ENCODE peak calls at places on chromosomes 2 and 18, in five cellular contexts. A, S, C, G and I are unnamed samples.

GRCh38 chr2:74264281-74264680 is 65.9 kb downstream of the MTHFD2 start:
- DNase-seq in A (no peak), S (no peak), C (no peak), G (no peak), I (no peak)

GRCh38 chr2:202035941-202036372 is 2.3 kb downstream of the FZD7 start:
- DNase-seq in A (no peak), S (peak; percentile 7), C (no peak), G (no peak), I (no peak)

GRCh38 chr2:156908825-156909224 is 348.7 kb upstream of the GALNT5 start:
- DNase-seq in A (no peak), S (peak; percentile 85), C (peak; percentile 82), G (no peak), I (peak; percentile 49)

GRCh38 chr2:44951714-44952113 is 10.2 kb downstream of the SIX3 start:
- DNase-seq in A (no peak), S (no peak), C (no peak), G (no peak), I (no peak)

GRCh38 chr2:62999905-63000304 is 50.7 kb upstream of the OTX1 start:
- DNase-seq in A (peak; percentile 32), S (peak; percentile 21), C (peak; percentile 16), G (no peak), I (peak; percentile 62)

GRCh38 chr2:161956751-161957150 is 117.3 kb downstream of the DPP4 start:
- DNase-seq in A (no peak), S (no peak), C (no peak), G (no peak), I (no peak)

GRCh38 chr2:74499269-74499939 is at the start of gene LBX2:
- DNase-seq in A (no peak), S (no peak), C (no peak), G (no peak), I (peak; percentile 20)

GRCh38 chr2:111946294-111947114 is 48.1 kb downstream of the MERTK start:
- DNase-seq in A (peak; percentile 47), S (peak; percentile 96), C (peak; percentile 92), G (no peak), I (peak; percentile 92)

GRCh38 chr2:207202645-207203044 is 36.9 kb upstream of the KLF7 start:
- DNase-seq in A (no peak), S (peak; percentile 46), C (peak; percentile 63), G (no peak), I (peak; percentile 64)

GRCh38 chr2:131413148-131413747 is 49.3 kb upstream of the RAB6D start:
- DNase-seq in A (no peak), S (peak; percentile 72), C (peak; percentile 82), G (no peak), I (peak; percentile 83)

GRCh38 chr2:100924122-100924519 is 78.0 kb upstream of the RPL31 start:
- DNase-seq in A (no peak), S (no peak), C (no peak), G (no peak), I (peak; percentile 42)

GRCh38 chr2:136005462-136006205 is 20.2 kb upstream of the DARS1 start:
- DNase-seq in A (no peak), S (no peak), C (no peak), G (no peak), I (no peak)

GRCh38 chr2:207676827-207677354 is 34.5 kb upstream of the CCNYL1 start:
- DNase-seq in A (no peak), S (peak; percentile 73), C (peak; percentile 91), G (no peak), I (peak; percentile 90)

GRCh38 chr2:203817147-203817546 is 50.4 kb upstream of the CTLA4 start:
- DNase-seq in A (no peak), S (no peak), C (no peak), G (no peak), I (no peak)

GRCh38 chr2:228703099-228703498 is 521.6 kb upstream of the SPHKAP start:
- DNase-seq in A (no peak), S (no peak), C (no peak), G (no peak), I (no peak)

GRCh38 chr2:159591221-159591620 is 25.1 kb downstream of the BAZ2B start:
- DNase-seq in A (no peak), S (no peak), C (no peak), G (no peak), I (no peak)

GRCh38 chr2:207227062-207227748 is 61.5 kb upstream of the KLF7 start:
- DNase-seq in A (peak; percentile 14), S (no peak), C (peak; percentile 36), G (no peak), I (peak; percentile 44)

GRCh38 chr18:27175914-27176313 is 9.2 kb downstream of the CHST9 start:
- DNase-seq in A (no peak), S (no peak), C (no peak), G (no peak), I (no peak)

GRCh38 chr18:38790303-38790702 is 1224.7 kb upstream of the CELF4 start:
- DNase-seq in A (no peak), S (no peak), C (no peak), G (no peak), I (no peak)

GRCh38 chr2:41958775-41959174 is 89.0 kb upstream of the PKDCC start:
- DNase-seq in A (no peak), S (no peak), C (no peak), G (no peak), I (no peak)

GRCh38 chr2:223269386-223269785 is 217.4 kb downstream of the KCNE4 start:
- DNase-seq in A (no peak), S (no peak), C (peak; percentile 12), G (no peak), I (no peak)

GRCh38 chr18:72692086-72692485 is 147.9 kb upstream of the CBLN2 start:
- DNase-seq in A (no peak), S (no peak), C (no peak), G (no peak), I (no peak)

GRCh38 chr2:1598041-1598710 is 146.1 kb downstream of the PXDN start:
- DNase-seq in A (no peak), S (no peak), C (no peak), G (no peak), I (no peak)

GRCh38 chr18:79952457-79952995 is 1.1 kb upstream of the SLC66A2 start:
- DNase-seq in A (no peak), S (no peak), C (no peak), G (no peak), I (no peak)
- H3K4me3 ChIP-seq in A (peak overlapping the region; percentile 95), S (peak overlapping the region; percentile 56), C (peak overlapping the region; percentile 75), G (peak overlapping the region; percentile 69), I (peak overlapping the region; percentile 67)

GRCh38 chr2:13240789-13241487 is 524.2 kb downstream of the TRIB2 start:
- DNase-seq in A (no peak), S (no peak), C (no peak), G (no peak), I (no peak)
- TF ChIP-seq CTCF in A (no peak), S (no peak), C (no peak), G (no peak), I (no peak)

GRCh38 chr18:55511277-55511676 is 76.7 kb downstream of the TCF4 start:
- DNase-seq in A (no peak), S (no peak), C (no peak), G (no peak), I (no peak)

GRCh38 chr18:55513199-55513598 is 74.8 kb downstream of the TCF4 start:
- DNase-seq in A (no peak), S (peak; percentile 32), C (no peak), G (no peak), I (peak; percentile 48)

GRCh38 chr18:55508637-55509036 is 79.4 kb downstream of the TCF4 start:
- DNase-seq in A (no peak), S (no peak), C (no peak), G (no peak), I (no peak)

GRCh38 chr18:55510809-55511208 is 77.2 kb downstream of the TCF4 start:
- DNase-seq in A (peak; percentile 79), S (peak; percentile 93), C (peak; percentile 80), G (no peak), I (peak; percentile 99)

GRCh38 chr18:55509631-55510372 is 78.2 kb downstream of the TCF4 start:
- DNase-seq in A (peak; percentile 76), S (peak; percentile 94), C (peak; percentile 95), G (no peak), I (peak; percentile 84)
- H3K4me3 ChIP-seq in A (peak overlapping the region; percentile 44), S (peak overlapping the region; percentile 16), C (peak overlapping the region; percentile 23), G (no peak overlapping the region), I (peak overlapping the region; percentile 38)

GRCh38 chr2:124815386-124815785 is 790.3 kb downstream of the CNTNAP5 start:
- DNase-seq in A (no peak), S (no peak), C (no peak), G (no peak), I (no peak)

GRCh38 chr2:124805060-124805459 is 780.0 kb downstream of the CNTNAP5 start:
- DNase-seq in A (no peak), S (no peak), C (no peak), G (no peak), I (no peak)

GRCh38 chr2:124816007-124816406 is 790.9 kb downstream of the CNTNAP5 start:
- DNase-seq in A (no peak), S (no peak), C (no peak), G (no peak), I (no peak)

GRCh38 chr2:124804014-124804940 is 779.2 kb downstream of the CNTNAP5 start:
- DNase-seq in A (no peak), S (peak; percentile 10), C (peak; percentile 0), G (no peak), I (peak; percentile 50)

DNA sequence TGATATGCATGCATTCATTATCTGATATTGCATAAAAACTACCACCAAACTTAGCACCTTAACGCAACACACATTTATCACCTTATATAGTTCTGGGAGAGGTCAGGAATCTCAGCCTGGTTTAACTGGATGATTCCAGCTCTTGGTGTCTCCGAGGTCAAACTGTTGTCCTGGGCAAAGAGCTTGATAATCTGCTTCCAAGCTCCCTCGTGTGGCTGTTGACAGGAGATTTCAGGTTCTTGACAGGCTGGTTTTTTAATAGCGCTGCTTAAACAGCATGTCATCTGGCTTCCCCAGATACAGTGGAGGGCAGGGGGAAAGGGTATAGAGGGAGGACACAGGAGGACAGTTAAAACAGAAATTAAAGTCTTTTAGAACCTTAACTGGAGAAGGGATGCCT is 785.0 kb downstream of the CNTNAP5 start:
- DNase-seq in A (peak; percentile 39), S (no peak), C (no peak), G (no peak), I (peak; percentile 21)
- TF ChIP-seq CTCF in A (no peak), S (no peak), C (no peak), G (no peak), I (peak; percentile 6)

GRCh38 chr18:67301592-67301991 is 214.9 kb downstream of the DSEL start:
- DNase-seq in A (no peak), S (peak; percentile 36), C (peak; percentile 33), G (no peak), I (no peak)
- H3K4me3 ChIP-seq in A (no peak overlapping the region), S (no peak overlapping the region), C (no peak overlapping the region), G (peak overlapping the region; percentile 25), I (no peak overlapping the region)

GRCh38 chr2:231743376-231744116 is 35.2 kb downstream of the PTMA start:
- DNase-seq in A (no peak), S (no peak), C (no peak), G (no peak), I (no peak)

GRCh38 chr2:231732604-231733003 is 24.3 kb downstream of the PTMA start:
- DNase-seq in A (no peak), S (no peak), C (no peak), G (no peak), I (no peak)

GRCh38 chr2:231737761-231738160 is 29.4 kb downstream of the PTMA start:
- DNase-seq in A (no peak), S (no peak), C (no peak), G (no peak), I (no peak)
- TF ChIP-seq CTCF in A (no peak), S (no peak), C (no peak), G (no peak), I (no peak)

GRCh38 chr2:233476083-233476410 is 90.5 kb downstream of the USP40 start:
- DNase-seq in A (no peak), S (no peak), C (no peak), G (no peak), I (no peak)
- H3K4me3 ChIP-seq in A (no peak overlapping the region), S (no peak overlapping the region), C (no peak overlapping the region), G (no peak overlapping the region), I (no peak overlapping the region)